ENCODE peak calls at places on chromosome 11, in five cellular contexts. L is A549, Q is K562, W is GM12878, Z is HepG2. N is an unnamed sample.

GRCh38 chr11:35367491-35367890 is 51.9 kb downstream of the SLC1A2 start:
- DNase-seq in L (no peak), Q (no peak), W (no peak), Z (no peak), N (no peak)

GRCh38 chr11:120540744-120541143 is 29.2 kb downstream of the GRIK4 start:
- DNase-seq in L (no peak), Q (no peak), W (no peak), Z (peak), N (no peak)

GRCh38 chr11:74388678-74389327 is 9.4 kb downstream of the PGM2L1 start:
- DNase-seq in L (peak), Q (peak), W (peak), Z (peak), N (peak)

GRCh38 chr11:13776134-13776815 is 107.8 kb downstream of the FAR1 start:
- DNase-seq in L (peak), Q (no peak), W (no peak), Z (no peak), N (peak)

GRCh38 chr11:117980716-117981115 is 5.5 kb upstream of the IL10RA start:
- DNase-seq in L (no peak), Q (no peak), W (no peak), Z (no peak), N (no peak)

GRCh38 chr11:118277312-118277711 is 13.2 kb upstream of the MPZL2 start:
- DNase-seq in L (no peak), Q (no peak), W (no peak), Z (peak), N (peak)

GRCh38 chr11:118872403-118872821 is 11.3 kb upstream of the CXCR5 start:
- DNase-seq in L (no peak), Q (no peak), W (no peak), Z (no peak), N (no peak)

GRCh38 chr11:10455637-10456487 is 798 bp downstream of the AMPD3 start:
- DNase-seq in L (peak), Q (peak), W (peak), Z (peak), N (peak)

GRCh38 chr11:108958446-108959123 is 293.7 kb downstream of the DDX10 start:
- DNase-seq in L (peak), Q (peak), W (no peak), Z (no peak), N (no peak)

GRCh38 chr11:123525511-123525918 is 95.4 kb downstream of the GRAMD1B start:
- DNase-seq in L (no peak), Q (no peak), W (no peak), Z (no peak), N (peak)

GRCh38 chr11:16002942-16003341 is 353.4 kb downstream of the SOX6 start:
- DNase-seq in L (no peak), Q (no peak), W (no peak), Z (no peak), N (no peak)

GRCh38 chr11:22263613-22264012 is 70.7 kb downstream of the ANO5 start:
- DNase-seq in L (no peak), Q (no peak), W (no peak), Z (no peak), N (no peak)

GRCh38 chr11:74025467-74026166 is 16.7 kb upstream of the UCP3 start:
- DNase-seq in L (no peak), Q (no peak), W (no peak), Z (no peak), N (no peak)

GRCh38 chr11:121839821-121840220 is 276.2 kb downstream of the BLID start:
- DNase-seq in L (no peak), Q (no peak), W (no peak), Z (no peak), N (no peak)
- TF ChIP-seq JUNB in L (no peak), Q (no peak), W (no peak), Z (no peak), N (no peak)

DNA sequence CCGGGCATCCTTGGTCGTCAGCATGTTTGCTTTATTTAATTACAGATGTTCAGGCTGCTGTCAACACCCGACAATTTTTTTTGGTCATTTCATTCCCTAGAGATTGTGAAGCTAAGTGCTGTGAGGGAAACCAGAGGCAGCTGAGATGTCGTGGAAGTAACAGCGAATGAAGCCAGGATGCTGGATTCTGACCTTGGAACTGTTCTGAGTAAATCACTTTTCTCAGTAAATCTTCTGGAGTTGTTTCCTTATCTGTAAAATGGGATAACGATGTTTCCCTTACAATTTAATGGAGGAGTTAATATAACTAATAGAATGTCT is 390 bp upstream of the CKAP5 start:
- DNase-seq in L (no peak), Q (no peak), W (no peak), Z (no peak), N (no peak)
- H3K4me2 ChIP-seq in L (peak), Q (peak), W (peak), Z (peak), N (peak)

GRCh38 chr11:59425131-59425530 is 1.1 kb downstream of the OR5A2 start:
- DNase-seq in L (no peak), Q (no peak), W (no peak), Z (no peak), N (no peak)
- TF ChIP-seq JUNB in L (no peak), Q (no peak), W (no peak), Z (no peak), N (no peak)

GRCh38 chr11:116693206-116694016 is 79.4 kb downstream of the BUD13 start:
- DNase-seq in L (no peak), Q (no peak), W (no peak), Z (no peak), N (no peak)
- H3K4me2 ChIP-seq in L (no peak), Q (no peak), W (no peak), Z (no peak), N (no peak)

DNA sequence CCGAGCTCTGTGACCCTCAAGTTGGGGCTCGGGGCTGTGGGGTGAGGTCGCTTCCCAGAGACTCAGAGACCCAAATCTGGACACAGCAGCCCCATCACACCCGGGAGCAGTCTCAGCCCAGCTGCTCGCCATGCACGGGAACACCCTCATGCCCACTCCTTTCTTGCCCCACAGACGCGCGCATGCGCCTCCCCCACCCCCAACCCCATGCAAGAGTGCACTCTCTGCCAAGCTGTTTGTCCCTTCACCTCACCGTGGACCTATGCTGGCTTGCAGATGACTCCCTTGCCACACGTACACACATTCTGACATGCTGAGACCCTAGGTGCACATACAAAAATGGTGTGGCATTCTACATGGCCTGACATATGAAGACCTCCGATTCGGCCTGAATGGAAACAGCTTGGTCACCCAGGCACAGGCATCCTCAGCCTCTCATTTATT is 500 bp upstream of the CD248 start:
- DNase-seq in L (no peak), Q (no peak), W (no peak), Z (peak), N (no peak)
- TF ChIP-seq JUNB in L (no peak), Q (no peak), W (no peak), Z (no peak), N (no peak)

GRCh38 chr11:101863361-101863760 is 51.4 kb upstream of the CEP126 start:
- DNase-seq in L (no peak), Q (no peak), W (no peak), Z (no peak), N (no peak)
- H3K4me2 ChIP-seq in L (peak), Q (no peak), W (no peak), Z (peak), N (no peak)

GRCh38 chr11:128598755-128599154 is 11.4 kb upstream of the ETS1 start:
- DNase-seq in L (no peak), Q (no peak), W (no peak), Z (no peak), N (no peak)
- TF ChIP-seq JUNB in L (no peak), Q (no peak), W (no peak), Z (no peak), N (no peak)

N was measured in GM23338.